ENCODE peak calls at places on chromosomes 13 and 19, in nine cellular contexts. T, C, Y, N, D, V, Z, L and X are unnamed samples.

GRCh38 chr19:48393559-48394330 is at the start of gene GRIN2D:
- DNase-seq in T (no peak), C (peak; percentile 65), Y (no peak), N (no peak), D (peak; percentile 33), V (peak; percentile 47), Z (no peak), L (no peak), X (peak; percentile 45)

GRCh38 chr13:109180905-109181425 is 551.6 kb downstream of the MYO16 start:
- DNase-seq in T (no peak), C (peak; percentile 55), Y (no peak), N (no peak), D (peak; percentile 90), V (peak; percentile 65), Z (no peak), L (no peak), X (no peak)

GRCh38 chr13:78045916-78046315 is 127.3 kb upstream of the EDNRB start:
- DNase-seq in T (no peak), C (no peak), Y (no peak), N (no peak), D (no peak), V (peak; percentile 9), Z (no peak), L (no peak), X (no peak)

GRCh38 chr13:107824636-107825035 is 390.7 kb downstream of the LIG4 start:
- DNase-seq in T (no peak), C (no peak), Y (no peak), N (no peak), D (no peak), V (no peak), Z (no peak), L (no peak), X (no peak)

GRCh38 chr13:36251012-36251411 is 36.7 kb upstream of the SOHLH2 start:
- DNase-seq in T (no peak), C (no peak), Y (no peak), N (no peak), D (no peak), V (no peak), Z (no peak), L (no peak), X (no peak)

GRCh38 chr19:47027586-47028371 is 8.1 kb downstream of the NPAS1 start:
- DNase-seq in T (no peak), C (no peak), Y (no peak), N (no peak), D (no peak), V (no peak), Z (no peak), L (no peak), X (no peak)

GRCh38 chr13:38871275-38871674 is 119.4 kb downstream of the STOML3 start:
- DNase-seq in T (no peak), C (no peak), Y (no peak), N (no peak), D (no peak), V (no peak), Z (no peak), L (no peak), X (no peak)

GRCh38 chr19:38803543-38803942 is 9.2 kb downstream of the LGALS4 start:
- DNase-seq in T (no peak), C (no peak), Y (no peak), N (no peak), D (no peak), V (no peak), Z (no peak), L (no peak), X (no peak)

GRCh38 chr19:48619692-48620565 is 623 bp downstream of the SPHK2 start:
- DNase-seq in T (no peak), C (no peak), Y (no peak), N (peak; percentile 21), D (no peak), V (peak; percentile 39), Z (no peak), L (no peak), X (no peak)

GRCh38 chr13:80444240-80445015 is 103.5 kb upstream of the SPRY2 start:
- DNase-seq in T (no peak), C (no peak), Y (no peak), N (no peak), D (no peak), V (no peak), Z (no peak), L (no peak), X (no peak)

GRCh38 chr19:28504139-28504538 is 708.8 kb downstream of the UQCRFS1 start:
- DNase-seq in T (no peak), C (no peak), Y (no peak), N (no peak), D (no peak), V (no peak), Z (no peak), L (no peak), X (no peak)

GRCh38 chr13:26280295-26280694 is 26.4 kb downstream of the CDK8 start:
- DNase-seq in T (no peak), C (no peak), Y (no peak), N (no peak), D (peak; percentile 70), V (peak; percentile 9), Z (no peak), L (no peak), X (no peak)

GRCh38 chr13:51158923-51159322 is 47.8 kb upstream of the C13orf42 start:
- DNase-seq in T (no peak), C (no peak), Y (no peak), N (no peak), D (no peak), V (peak; percentile 38), Z (no peak), L (no peak), X (no peak)

GRCh38 chr19:38862321-38863059 is 12.7 kb upstream of the HNRNPL start:
- DNase-seq in T (no peak), C (no peak), Y (no peak), N (peak; percentile 55), D (no peak), V (peak; percentile 47), Z (no peak), L (no peak), X (no peak)

GRCh38 chr13:45108716-45109706 is 11.3 kb upstream of the GTF2F2 start:
- DNase-seq in T (no peak), C (peak; percentile 77), Y (peak; percentile 25), N (no peak), D (peak; percentile 66), V (peak; percentile 46), Z (no peak), L (no peak), X (no peak)

GRCh38 chr13:111420113-111420876 is 99.9 kb downstream of the TEX29 start:
- DNase-seq in T (no peak), C (no peak), Y (no peak), N (no peak), D (no peak), V (no peak), Z (no peak), L (no peak), X (no peak)

GRCh38 chr19:5514001-5514400 is 53.8 kb downstream of the TINCR start:
- DNase-seq in T (no peak), C (no peak), Y (no peak), N (no peak), D (no peak), V (no peak), Z (no peak), L (no peak), X (no peak)

GRCh38 chr13:65401315-65401714 is 1828.8 kb downstream of the PCDH9 start:
- DNase-seq in T (no peak), C (no peak), Y (no peak), N (no peak), D (no peak), V (no peak), Z (no peak), L (no peak), X (no peak)

GRCh38 chr13:44437356-44438233 is 64.0 kb downstream of the SERP2 start:
- DNase-seq in T (no peak), C (peak; percentile 78), Y (no peak), N (no peak), D (peak; percentile 63), V (peak; percentile 57), Z (no peak), L (no peak), X (no peak)

GRCh38 chr19:36203293-36203692 is 11.2 kb downstream of the ZNF565 start:
- DNase-seq in T (no peak), C (no peak), Y (no peak), N (no peak), D (no peak), V (no peak), Z (no peak), L (no peak), X (no peak)

GRCh38 chr19:12574036-12574435 is 22.8 kb upstream of the ZNF564 start:
- DNase-seq in T (no peak), C (peak; percentile 33), Y (peak; percentile 62), N (peak; percentile 12), D (no peak), V (no peak), Z (no peak), L (no peak), X (no peak)

GRCh38 chr13:40240293-40240692 is 426.1 kb downstream of the FOXO1 start:
- DNase-seq in T (no peak), C (no peak), Y (no peak), N (no peak), D (no peak), V (no peak), Z (no peak), L (no peak), X (no peak)

DNA sequence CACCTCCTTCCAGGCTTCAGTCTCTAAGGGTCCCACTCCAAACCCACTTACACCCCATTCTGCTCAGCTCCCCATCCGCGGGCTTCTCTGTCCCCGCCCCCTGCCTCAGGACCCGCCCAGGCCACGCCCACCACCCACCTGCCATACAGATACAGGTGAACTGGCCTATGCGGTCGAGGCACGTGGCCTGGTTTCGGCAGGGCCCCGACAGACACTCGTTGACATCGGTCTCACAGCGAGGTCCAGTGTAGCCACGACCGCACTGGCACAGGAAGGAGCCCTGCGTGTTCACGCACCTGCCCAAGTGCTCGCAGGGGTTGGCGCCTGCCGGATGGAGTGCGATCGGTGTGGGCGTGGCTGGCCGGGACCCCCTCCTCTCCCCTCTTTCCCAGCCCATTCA is 11.9 kb downstream of the NOTCH3 start:
- DNase-seq in T (no peak), C (peak; percentile 43), Y (no peak), N (no peak), D (no peak), V (no peak), Z (no peak), L (no peak), X (no peak)
- H3K27ac ChIP-seq in T (no peak overlapping the region), C (no peak overlapping the region), Y (no peak overlapping the region), N (no peak overlapping the region), D (no peak overlapping the region), V (no peak overlapping the region), Z (no peak overlapping the region), L (no peak overlapping the region), X (no peak overlapping the region)

GRCh38 chr19:1446713-1447564 is 3.0 kb upstream of the APC2 start:
- DNase-seq in T (no peak), C (peak; percentile 68), Y (no peak), N (no peak), D (no peak), V (no peak), Z (no peak), L (no peak), X (peak; percentile 24)
- H3K4me3 ChIP-seq in T (no peak overlapping the region), C (peak overlapping the region; percentile 83), Y (no peak overlapping the region), N (no peak overlapping the region), D (no peak overlapping the region), V (peak overlapping the region; percentile 53), Z (no peak overlapping the region), L (no peak overlapping the region), X (no peak overlapping the region)

GRCh38 chr19:42229855-42230331 is 9.8 kb downstream of the ZNF526 start:
- DNase-seq in T (no peak), C (no peak), Y (no peak), N (no peak), D (peak; percentile 12), V (no peak), Z (no peak), L (no peak), X (no peak)
- H3K27ac ChIP-seq in T (no peak overlapping the region), C (no peak overlapping the region), Y (no peak overlapping the region), N (no peak overlapping the region), D (no peak overlapping the region), V (peak overlapping the region; percentile 25), Z (peak overlapping the region; percentile 37), L (no peak overlapping the region), X (no peak overlapping the region)

GRCh38 chr19:658916-659839 is 3.8 kb downstream of the RNF126 start:
- DNase-seq in T (no peak), C (no peak), Y (peak; percentile 68), N (no peak), D (no peak), V (peak; percentile 29), Z (no peak), L (no peak), X (no peak)
- H3K4me3 ChIP-seq in T (no peak overlapping the region), C (no peak overlapping the region), Y (peak overlapping the region; percentile 23), N (peak overlapping the region; percentile 100), D (no peak overlapping the region), V (no peak overlapping the region), Z (no peak overlapping the region), L (no peak overlapping the region), X (peak overlapping the region; percentile 67)